ENCODE peak calls at places on chromosomes 6 and 20, in eight cellular contexts. N, D, G, S, U, Y, R and V are unnamed samples. For H3K4me1, the result is how much of the 10 kb centered on the place peaks cover.

GRCh38 chr6:142242269-142242668 is 59.5 kb upstream of the ADGRG6 start:
- DNase-seq in G (no peak), D (no peak), Y (no peak), R (no peak), S (no peak), N (peak), U (no peak), V (peak)

GRCh38 chr6:2725999-2726567 is 24.6 kb downstream of the MYLK4 start:
- DNase-seq in R (no peak), U (no peak), N (peak), S (no peak), G (peak), D (no peak), Y (no peak), V (no peak)

GRCh38 chr6:169145991-169146501 is 107.6 kb downstream of the THBS2 start:
- DNase-seq in D (no peak), R (no peak), G (no peak), S (no peak), Y (no peak), N (peak), U (no peak), V (no peak)

GRCh38 chr6:136031982-136032381 is 180.5 kb downstream of the PDE7B start:
- DNase-seq in S (no peak), N (peak), Y (peak), U (no peak), G (no peak), R (no peak), D (no peak), V (peak)

GRCh38 chr6:44462797-44463770 is 75.6 kb downstream of the CDC5L start:
- DNase-seq in U (no peak), Y (no peak), N (no peak), S (no peak), R (no peak), G (no peak), D (no peak), V (no peak)

GRCh38 chr6:33727932-33728331 is 16.4 kb upstream of the UQCC2 start:
- DNase-seq in U (no peak), Y (no peak), D (no peak), R (no peak), N (no peak), S (no peak), G (no peak), V (no peak)

GRCh38 chr6:93801101-93801847 is 381.9 kb upstream of the EPHA7 start:
- DNase-seq in Y (no peak), D (no peak), U (no peak), R (no peak), N (no peak), G (no peak), S (no peak), V (no peak)

GRCh38 chr20:8331740-8332412 is 199.8 kb downstream of the PLCB1 start:
- DNase-seq in R (no peak), Y (no peak), N (peak), G (no peak), D (no peak), U (peak), S (no peak), V (peak)

GRCh38 chr6:117352466-117353081 is 73.2 kb downstream of the ROS1 start:
- DNase-seq in G (no peak), U (no peak), S (no peak), N (peak), Y (peak), D (no peak), R (no peak), V (no peak)

GRCh38 chr6:132443206-132443605 is 41.9 kb upstream of the MOXD1 start:
- DNase-seq in U (no peak), R (no peak), N (peak), Y (no peak), D (no peak), G (no peak), S (no peak), V (peak)

GRCh38 chr6:32970413-32971244 is 2.2 kb downstream of the BRD2 start:
- DNase-seq in D (peak), R (peak), G (peak), U (peak), S (peak), N (peak), Y (peak), V (peak)

GRCh38 chr6:107458687-107459282 is 579 bp downstream of the PDSS2 start:
- DNase-seq in U (peak), Y (peak), D (peak), R (no peak), G (no peak), S (peak), N (peak), V (peak)

GRCh38 chr6:169851641-169852503 is 100.5 kb downstream of the ERMARD start:
- DNase-seq in S (no peak), N (no peak), R (no peak), Y (no peak), U (no peak), G (no peak), D (no peak), V (peak)

GRCh38 chr6:167742719-167743303 is 83.9 kb upstream of the AFDN start:
- DNase-seq in G (peak), N (no peak), U (no peak), S (no peak), D (no peak), Y (no peak), R (no peak), V (no peak)

GRCh38 chr20:41009960-41010359 is 18.7 kb upstream of the TOP1 start:
- DNase-seq in Y (no peak), D (no peak), G (no peak), S (no peak), R (no peak), N (peak), U (no peak), V (no peak)

GRCh38 chr6:57040011-57040410 is 6.5 kb upstream of the KIAA1586 start:
- DNase-seq in R (no peak), Y (peak), N (no peak), D (no peak), S (no peak), U (no peak), G (no peak), V (no peak)
- TF ChIP-seq CTCF in R (no peak), Y (peak), N (no peak), D (no peak), S (no peak), U (no peak), G (no peak), V (peak)

GRCh38 chr20:19978511-19979210 is 38.5 kb upstream of the NAA20 start:
- DNase-seq in R (no peak), G (no peak), D (no peak), U (no peak), N (no peak), S (no peak), Y (no peak), V (no peak)

GRCh38 chr20:19976595-19977372 is 40.4 kb upstream of the NAA20 start:
- DNase-seq in N (peak), S (peak), G (peak), R (peak), U (peak), Y (no peak), D (no peak), V (peak)

GRCh38 chr20:19975901-19976300 is 41.3 kb upstream of the NAA20 start:
- DNase-seq in N (no peak), U (no peak), R (no peak), G (no peak), D (no peak), S (no peak), Y (no peak), V (peak)

GRCh38 chr20:19975436-19975799 is 41.7 kb upstream of the NAA20 start:
- DNase-seq in S (no peak), Y (no peak), D (no peak), N (peak), R (no peak), G (no peak), U (no peak), V (no peak)

DNA sequence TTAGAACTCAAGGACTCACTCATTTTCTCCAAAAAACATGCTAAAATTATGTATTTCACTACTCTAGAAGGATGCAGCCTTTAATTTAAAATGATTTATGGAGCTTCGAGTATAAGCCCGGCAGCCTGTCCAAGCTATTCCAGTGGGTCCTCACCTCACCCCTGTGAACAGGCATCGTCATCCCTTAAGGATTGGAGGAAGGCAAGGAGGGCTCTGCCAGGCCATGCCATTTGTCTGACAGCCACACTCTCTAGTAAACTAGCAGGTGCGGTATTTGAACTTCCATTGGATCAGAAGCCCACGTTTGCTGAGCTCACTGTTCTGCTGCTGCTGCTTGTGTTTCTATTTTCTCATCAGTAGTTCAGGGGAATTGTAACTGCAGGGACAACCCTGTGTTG is 39.8 kb upstream of the NAA20 start:
- DNase-seq in S (no peak), R (no peak), N (no peak), G (no peak), U (no peak), Y (no peak), D (no peak), V (no peak)
- H3K4me1 ChIP-seq in S (half or more), R (under half), N (under half), G (half or more), U (half or more), Y (under half), D (under half), V (under half)

GRCh38 chr20:32003325-32003724 is 6.9 kb upstream of the CCM2L start:
- DNase-seq in D (no peak), G (no peak), U (no peak), Y (no peak), R (no peak), N (no peak), S (no peak), V (no peak)

GRCh38 chr20:32004963-32005362 is 5.3 kb upstream of the CCM2L start:
- DNase-seq in S (no peak), Y (no peak), N (peak), R (no peak), U (no peak), G (no peak), D (no peak), V (no peak)

GRCh38 chr20:32007787-32008616 is 2.2 kb upstream of the CCM2L start:
- DNase-seq in G (no peak), N (no peak), D (no peak), R (peak), S (no peak), Y (no peak), U (peak), V (no peak)

GRCh38 chr20:32006841-32007786 is 3.1 kb upstream of the CCM2L start:
- DNase-seq in Y (no peak), S (no peak), U (no peak), D (no peak), N (no peak), R (no peak), G (no peak), V (no peak)

DNA sequence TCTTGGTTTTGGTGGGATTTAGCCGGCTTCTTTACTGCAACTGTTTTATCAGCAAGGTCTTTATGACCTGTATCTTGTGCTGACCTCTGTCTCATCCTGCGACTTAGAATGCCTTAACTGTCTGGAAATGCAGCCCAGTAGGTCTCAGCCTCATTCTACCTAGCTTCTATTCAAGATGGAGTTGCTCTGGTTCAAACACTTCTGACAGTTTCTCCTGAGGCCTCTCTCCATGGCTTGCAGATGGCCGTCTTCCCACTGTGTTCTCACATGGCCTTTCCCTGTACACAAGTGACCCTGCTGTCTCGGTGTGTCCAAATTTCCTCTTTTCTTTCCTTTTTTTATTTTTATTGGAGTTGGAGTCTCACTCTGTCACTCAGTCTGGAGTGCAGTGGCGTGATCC is 4.2 kb upstream of the CCM2L start:
- DNase-seq in D (no peak), Y (no peak), U (no peak), S (no peak), N (no peak), R (no peak), G (no peak), V (no peak)
- H3K27ac ChIP-seq in D (no peak), Y (no peak), U (no peak), S (no peak), N (no peak), R (no peak), G (no peak), V (no peak)

DNA sequence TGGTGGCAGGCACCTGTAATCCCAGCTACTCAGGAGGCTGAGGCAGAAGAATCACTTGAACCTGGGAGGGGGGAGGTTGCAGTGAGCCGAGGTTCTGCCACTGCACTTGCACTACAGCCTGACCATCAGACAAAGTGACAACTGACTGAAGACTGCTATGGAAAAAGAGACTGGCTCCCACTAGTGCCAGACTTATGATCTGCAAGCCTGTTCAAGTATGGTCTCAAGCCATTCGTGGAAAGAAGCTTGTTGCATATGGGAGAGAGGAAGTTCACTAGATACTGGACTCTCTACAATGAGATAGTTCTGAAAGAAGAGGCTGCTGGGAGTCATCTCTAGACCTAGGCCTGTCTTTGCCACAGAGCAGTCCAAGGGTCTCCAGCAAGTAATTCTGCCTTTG is 26.7 kb downstream of the MDN1 start:
- DNase-seq in D (peak), U (no peak), Y (peak), S (no peak), R (no peak), G (no peak), N (peak), V (peak)
- TF ChIP-seq CTCF in D (peak), U (peak), Y (peak), S (peak), R (no peak), G (no peak), N (peak), V (peak)